ENCODE peak calls at places on chromosomes 2 and 18, in seven cellular contexts. One of them, this sample, is unnamed. For H3K4me1, the result is how much of the 10 kb centered on the place peaks cover.

GRCh38 chr2:134261398-134262131 is 7.7 kb downstream of the MGAT5 start:
- DNase-seq in H1: peak
- DNase-seq in K562: no peak
- DNase-seq in HCT116: no peak
- DNase-seq in HepG2: no peak
- DNase-seq in GM12878: no peak
- DNase-seq in SK-N-SH: no peak
- DNase-seq in this sample: no peak

GRCh38 chr18:36352384-36352783 is 54.9 kb downstream of the FHOD3 start:
- DNase-seq in H1: no peak
- DNase-seq in K562: no peak
- DNase-seq in HCT116: no peak
- DNase-seq in HepG2: no peak
- DNase-seq in GM12878: no peak
- DNase-seq in SK-N-SH: no peak
- DNase-seq in this sample: no peak

GRCh38 chr2:86825728-86826386 is 35.1 kb upstream of the CD8A start:
- DNase-seq in H1: no peak
- DNase-seq in K562: no peak
- DNase-seq in HCT116: no peak
- DNase-seq in HepG2: no peak
- DNase-seq in GM12878: no peak
- DNase-seq in SK-N-SH: no peak
- DNase-seq in this sample: no peak

GRCh38 chr2:156294945-156295580 is 37.5 kb downstream of the NR4A2 start:
- DNase-seq in H1: no peak
- DNase-seq in K562: no peak
- DNase-seq in HCT116: no peak
- DNase-seq in HepG2: no peak
- DNase-seq in GM12878: no peak
- DNase-seq in SK-N-SH: no peak
- DNase-seq in this sample: no peak

GRCh38 chr2:152583512-152584188 is 133.6 kb downstream of the PRPF40A start:
- DNase-seq in H1: no peak
- DNase-seq in K562: peak
- DNase-seq in HCT116: no peak
- DNase-seq in HepG2: no peak
- DNase-seq in GM12878: no peak
- DNase-seq in SK-N-SH: no peak
- DNase-seq in this sample: no peak

GRCh38 chr2:42926438-42927333 is 134.3 kb upstream of the HAAO start:
- DNase-seq in H1: no peak
- DNase-seq in K562: no peak
- DNase-seq in HCT116: no peak
- DNase-seq in HepG2: peak
- DNase-seq in GM12878: no peak
- DNase-seq in SK-N-SH: no peak
- DNase-seq in this sample: no peak

GRCh38 chr2:217610411-217610814 is 392.4 kb downstream of the TNS1 start:
- DNase-seq in H1: no peak
- DNase-seq in K562: no peak
- DNase-seq in HCT116: no peak
- DNase-seq in HepG2: no peak
- DNase-seq in GM12878: peak
- DNase-seq in SK-N-SH: no peak
- DNase-seq in this sample: no peak

GRCh38 chr2:47888581-47889280 is 17.6 kb downstream of the FBXO11 start:
- DNase-seq in H1: no peak
- DNase-seq in K562: no peak
- DNase-seq in HCT116: no peak
- DNase-seq in HepG2: no peak
- DNase-seq in GM12878: no peak
- DNase-seq in SK-N-SH: no peak
- DNase-seq in this sample: no peak

GRCh38 chr2:42801388-42801787 is 9.0 kb upstream of the HAAO start:
- DNase-seq in H1: no peak
- DNase-seq in K562: no peak
- DNase-seq in HCT116: no peak
- DNase-seq in HepG2: no peak
- DNase-seq in GM12878: no peak
- DNase-seq in SK-N-SH: no peak
- DNase-seq in this sample: no peak

GRCh38 chr2:223264541-223265171 is 212.7 kb downstream of the KCNE4 start:
- DNase-seq in H1: no peak
- DNase-seq in K562: no peak
- DNase-seq in HCT116: no peak
- DNase-seq in HepG2: no peak
- DNase-seq in GM12878: no peak
- DNase-seq in SK-N-SH: no peak
- DNase-seq in this sample: no peak

GRCh38 chr2:51846018-51846417 is 814.1 kb upstream of the NRXN1 start:
- DNase-seq in H1: no peak
- DNase-seq in K562: no peak
- DNase-seq in HCT116: no peak
- DNase-seq in HepG2: no peak
- DNase-seq in GM12878: no peak
- DNase-seq in SK-N-SH: no peak
- DNase-seq in this sample: no peak

GRCh38 chr2:133817680-133818566 is 249.7 kb upstream of the NCKAP5 start:
- DNase-seq in H1: no peak
- DNase-seq in K562: no peak
- DNase-seq in HCT116: peak
- DNase-seq in HepG2: peak
- DNase-seq in GM12878: no peak
- DNase-seq in SK-N-SH: peak
- DNase-seq in this sample: peak

GRCh38 chr18:37661478-37661877 is 95.9 kb upstream of the CELF4 start:
- DNase-seq in H1: no peak
- DNase-seq in K562: no peak
- DNase-seq in HCT116: no peak
- DNase-seq in HepG2: no peak
- DNase-seq in GM12878: no peak
- DNase-seq in SK-N-SH: no peak
- DNase-seq in this sample: no peak

GRCh38 chr2:105896765-105897163 is 152.1 kb downstream of the NCK2 start:
- DNase-seq in H1: no peak
- DNase-seq in K562: no peak
- DNase-seq in HCT116: no peak
- DNase-seq in HepG2: peak
- DNase-seq in GM12878: no peak
- DNase-seq in SK-N-SH: no peak
- DNase-seq in this sample: no peak

DNA sequence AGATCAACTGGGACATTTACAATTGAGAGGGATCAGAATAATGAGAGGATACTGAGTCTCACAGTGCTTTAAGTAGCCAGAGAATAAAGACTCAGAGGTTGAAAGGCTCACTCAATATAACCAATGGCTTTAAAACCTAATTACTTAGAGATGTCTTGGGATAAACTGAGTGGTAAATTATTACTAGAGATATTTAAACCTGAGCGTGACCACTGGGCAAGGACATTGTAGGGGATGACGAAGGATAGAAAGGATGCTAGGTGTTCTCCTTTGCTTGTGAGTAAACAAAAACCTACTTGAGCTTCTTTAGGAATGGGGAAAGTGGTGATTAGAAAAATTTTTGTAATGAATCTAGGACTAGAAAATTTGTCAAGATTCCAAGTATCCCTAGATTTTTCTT is 12.0 kb upstream of the SLC38A11 start:
- DNase-seq in H1: no peak
- DNase-seq in K562: no peak
- DNase-seq in HCT116: no peak
- DNase-seq in HepG2: no peak
- DNase-seq in GM12878: no peak
- DNase-seq in SK-N-SH: no peak
- DNase-seq in this sample: no peak
- H3K4me1 ChIP-seq in H1: under half
- H3K4me1 ChIP-seq in K562: under half
- H3K4me1 ChIP-seq in HCT116: under half
- H3K4me1 ChIP-seq in HepG2: under half
- H3K4me1 ChIP-seq in GM12878: under half
- H3K4me1 ChIP-seq in SK-N-SH: under half
- H3K4me1 ChIP-seq in this sample: under half

GRCh38 chr2:9327873-9328352 is 95.4 kb downstream of the ITGB1BP1 start:
- DNase-seq in H1: no peak
- DNase-seq in K562: no peak
- DNase-seq in HCT116: no peak
- DNase-seq in HepG2: peak
- DNase-seq in GM12878: no peak
- DNase-seq in SK-N-SH: no peak
- DNase-seq in this sample: no peak
- H3K27ac ChIP-seq in H1: no peak
- H3K27ac ChIP-seq in K562: no peak
- H3K27ac ChIP-seq in HCT116: no peak
- H3K27ac ChIP-seq in HepG2: peak
- H3K27ac ChIP-seq in GM12878: no peak
- H3K27ac ChIP-seq in SK-N-SH: peak
- H3K27ac ChIP-seq in this sample: no peak

DNA sequence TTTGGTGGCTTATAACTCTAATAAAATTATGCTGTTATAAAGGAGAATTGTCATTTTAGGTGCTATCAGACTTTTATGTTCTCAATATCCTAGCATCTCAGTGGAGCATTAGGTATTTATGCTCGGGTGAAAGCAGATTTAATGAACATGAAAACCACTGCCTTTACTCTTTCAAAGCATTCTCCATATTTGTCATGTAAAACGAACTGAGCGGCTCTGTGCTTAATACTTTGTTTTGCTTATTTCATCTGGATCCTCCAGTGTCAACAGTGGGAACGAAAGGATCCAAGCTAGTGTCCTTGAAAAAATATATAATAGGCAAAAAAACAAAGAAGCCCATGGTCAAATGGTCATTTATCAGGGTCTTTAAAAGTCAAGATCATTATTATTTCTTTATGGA is 53.5 kb downstream of the THSD7B start:
- DNase-seq in H1: no peak
- DNase-seq in K562: no peak
- DNase-seq in HCT116: no peak
- DNase-seq in HepG2: no peak
- DNase-seq in GM12878: no peak
- DNase-seq in SK-N-SH: no peak
- DNase-seq in this sample: no peak
- TF ChIP-seq SIN3A in H1: no peak
- TF ChIP-seq SIN3A in K562: no peak
- TF ChIP-seq SIN3A in HCT116: no peak
- TF ChIP-seq SIN3A in HepG2: no peak
- TF ChIP-seq SIN3A in GM12878: no peak
- TF ChIP-seq SIN3A in SK-N-SH: no peak
- TF ChIP-seq SIN3A in this sample: no peak

GRCh38 chr2:237879058-237879430 is 19.6 kb downstream of the RAMP1 start:
- DNase-seq in H1: no peak
- DNase-seq in K562: no peak
- DNase-seq in HCT116: no peak
- DNase-seq in HepG2: no peak
- DNase-seq in GM12878: no peak
- DNase-seq in SK-N-SH: no peak
- DNase-seq in this sample: no peak
- H3K4me1 ChIP-seq in H1: under half
- H3K4me1 ChIP-seq in K562: under half
- H3K4me1 ChIP-seq in HCT116: under half
- H3K4me1 ChIP-seq in HepG2: under half
- H3K4me1 ChIP-seq in GM12878: under half
- H3K4me1 ChIP-seq in SK-N-SH: under half
- H3K4me1 ChIP-seq in this sample: under half

GRCh38 chr2:204898928-204899640 is 353.8 kb downstream of the PARD3B start:
- DNase-seq in H1: no peak
- DNase-seq in K562: no peak
- DNase-seq in HCT116: no peak
- DNase-seq in HepG2: no peak
- DNase-seq in GM12878: no peak
- DNase-seq in SK-N-SH: no peak
- DNase-seq in this sample: no peak

GRCh38 chr2:204900910-204901309 is 355.6 kb downstream of the PARD3B start:
- DNase-seq in H1: no peak
- DNase-seq in K562: no peak
- DNase-seq in HCT116: no peak
- DNase-seq in HepG2: peak
- DNase-seq in GM12878: no peak
- DNase-seq in SK-N-SH: no peak
- DNase-seq in this sample: no peak

GRCh38 chr2:204899983-204900382 is 354.7 kb downstream of the PARD3B start:
- DNase-seq in H1: no peak
- DNase-seq in K562: no peak
- DNase-seq in HCT116: no peak
- DNase-seq in HepG2: no peak
- DNase-seq in GM12878: no peak
- DNase-seq in SK-N-SH: no peak
- DNase-seq in this sample: no peak

GRCh38 chr2:204900487-204900886 is 355.2 kb downstream of the PARD3B start:
- DNase-seq in H1: no peak
- DNase-seq in K562: no peak
- DNase-seq in HCT116: no peak
- DNase-seq in HepG2: peak
- DNase-seq in GM12878: no peak
- DNase-seq in SK-N-SH: no peak
- DNase-seq in this sample: no peak

DNA sequence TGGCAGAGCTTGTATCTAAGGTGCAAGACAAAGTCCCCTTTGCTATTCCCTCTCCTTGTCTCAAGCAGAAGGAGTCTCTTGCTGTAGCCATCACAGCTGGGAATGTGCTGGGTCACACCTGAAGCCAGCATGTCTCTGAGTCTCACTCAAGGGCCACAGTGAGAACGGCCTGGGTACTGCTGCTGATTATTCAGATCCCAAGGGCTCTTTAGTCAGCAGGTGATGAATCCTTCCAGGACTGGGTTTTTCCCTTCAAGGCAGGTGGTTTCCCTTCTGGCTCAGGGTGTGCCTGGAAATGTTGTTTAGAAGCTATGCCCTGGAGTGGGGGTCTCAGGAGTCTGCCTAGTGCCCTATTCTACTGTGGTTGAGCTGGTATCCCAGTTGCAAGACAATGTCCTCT is 356.3 kb downstream of the PARD3B start:
- DNase-seq in H1: no peak
- DNase-seq in K562: no peak
- DNase-seq in HCT116: no peak
- DNase-seq in HepG2: no peak
- DNase-seq in GM12878: no peak
- DNase-seq in SK-N-SH: no peak
- DNase-seq in this sample: no peak
- H3K27ac ChIP-seq in H1: no peak
- H3K27ac ChIP-seq in K562: no peak
- H3K27ac ChIP-seq in HCT116: no peak
- H3K27ac ChIP-seq in HepG2: no peak
- H3K27ac ChIP-seq in GM12878: no peak
- H3K27ac ChIP-seq in SK-N-SH: no peak
- H3K27ac ChIP-seq in this sample: no peak

DNA sequence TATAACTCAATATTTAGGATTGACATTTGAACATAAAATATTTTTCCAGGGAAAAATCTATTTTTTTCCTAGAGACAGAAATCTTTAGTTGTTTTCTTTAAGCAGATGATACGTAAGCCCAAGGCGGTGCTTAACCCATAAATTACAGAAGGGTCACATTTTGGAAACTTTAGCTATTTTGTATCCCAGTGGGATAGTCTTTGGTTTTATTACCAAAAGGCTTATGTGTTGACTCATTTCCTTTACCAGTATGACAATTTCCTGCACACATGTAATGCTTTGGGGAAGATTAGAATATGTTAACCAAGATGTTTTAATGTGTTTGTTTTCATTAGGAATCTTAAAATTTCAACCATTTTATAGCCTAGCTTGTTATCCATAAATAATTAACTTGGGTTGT is 24.8 kb downstream of the DYNC1I2 start:
- DNase-seq in H1: no peak
- DNase-seq in K562: no peak
- DNase-seq in HCT116: no peak
- DNase-seq in HepG2: no peak
- DNase-seq in GM12878: no peak
- DNase-seq in SK-N-SH: no peak
- DNase-seq in this sample: no peak
- TF ChIP-seq SIN3A in H1: no peak
- TF ChIP-seq SIN3A in K562: no peak
- TF ChIP-seq SIN3A in HCT116: no peak
- TF ChIP-seq SIN3A in HepG2: no peak
- TF ChIP-seq SIN3A in GM12878: no peak
- TF ChIP-seq SIN3A in SK-N-SH: no peak
- TF ChIP-seq SIN3A in this sample: no peak